ENCODE peak calls at places on chromosomes 3 and 15, in seven cellular contexts. T is NCI-H460, Y is islet precursor cell, A is iPS DF 6.9, O is C1 segment of cervical spinal cord, E is choroid plexus epithelial cell, S is head of caudate nucleus. N is an unnamed sample.

GRCh38 chr3:65039754-65040210 is 352.0 kb upstream of the ADAMTS9 start:
- DNase-seq in T (no peak), Y (peak; percentile 99), A (no peak), O (no peak), E (peak; percentile 55), S (no peak), N (no peak)

GRCh38 chr3:25907081-25907480 is 117.2 kb downstream of the OXSM start:
- DNase-seq in T (no peak), Y (no peak), A (no peak), O (no peak), E (no peak), S (no peak), N (no peak)

GRCh38 chr15:91926871-91927270 is 73.4 kb downstream of the SLCO3A1 start:
- DNase-seq in T (no peak), Y (no peak), A (no peak), O (no peak), E (peak; percentile 2), S (no peak), N (no peak)

GRCh38 chr3:71119171-71119570 is 464.4 kb downstream of the FOXP1 start:
- DNase-seq in T (no peak), Y (no peak), A (no peak), O (no peak), E (no peak), S (no peak), N (peak; percentile 58)

GRCh38 chr3:12187448-12188327 is 29.0 kb upstream of the TIMP4 start:
- DNase-seq in T (no peak), Y (no peak), A (no peak), O (peak; percentile 17), E (peak; percentile 77), S (peak; percentile 59), N (peak; percentile 67)

GRCh38 chr15:78201281-78202190 is 32.8 kb downstream of the ACSBG1 start:
- DNase-seq in T (no peak), Y (no peak), A (no peak), O (no peak), E (no peak), S (no peak), N (no peak)

GRCh38 chr15:67551207-67551743 is 8.8 kb downstream of the MAP2K5 start:
- DNase-seq in T (no peak), Y (no peak), A (no peak), O (no peak), E (no peak), S (no peak), N (no peak)

GRCh38 chr3:74303711-74304110 is 310.7 kb downstream of the CNTN3 start:
- DNase-seq in T (no peak), Y (no peak), A (no peak), O (no peak), E (no peak), S (no peak), N (no peak)

GRCh38 chr3:23272820-23273219 is 69.7 kb downstream of the UBE2E2 start:
- DNase-seq in T (no peak), Y (no peak), A (no peak), O (no peak), E (no peak), S (no peak), N (no peak)

GRCh38 chr3:50364573-50365079 is 5.3 kb upstream of the TMEM115 start:
- DNase-seq in T (no peak), Y (no peak), A (no peak), O (no peak), E (no peak), S (no peak), N (no peak)

GRCh38 chr3:193673845-193674244 is 80.8 kb downstream of the OPA1 start:
- DNase-seq in T (no peak), Y (no peak), A (no peak), O (peak; percentile 19), E (no peak), S (peak; percentile 51), N (no peak)

GRCh38 chr15:57114070-57114469 is 195.6 kb downstream of the TCF12 start:
- DNase-seq in T (no peak), Y (no peak), A (no peak), O (no peak), E (peak; percentile 85), S (no peak), N (peak; percentile 21)

GRCh38 chr3:42705039-42705767 is 2.6 kb upstream of the HHATL start:
- DNase-seq in T (no peak), Y (peak; percentile 49), A (no peak), O (no peak), E (no peak), S (no peak), N (no peak)

GRCh38 chr3:107710851-107711250 is 188.1 kb downstream of the BBX start:
- DNase-seq in T (no peak), Y (peak; percentile 72), A (no peak), O (no peak), E (peak; percentile 52), S (peak; percentile 16), N (peak; percentile 27)

GRCh38 chr3:152452318-152452717 is 183.6 kb downstream of the MBNL1 start:
- DNase-seq in T (no peak), Y (peak; percentile 97), A (no peak), O (no peak), E (peak; percentile 60), S (no peak), N (no peak)

GRCh38 chr3:123733805-123734526 is 149.1 kb upstream of the HACD2 start:
- DNase-seq in T (no peak), Y (no peak), A (no peak), O (no peak), E (peak; percentile 65), S (no peak), N (peak; percentile 95)

GRCh38 chr3:55870576-55870975 is 383.5 kb upstream of the WNT5A start:
- DNase-seq in T (no peak), Y (no peak), A (no peak), O (no peak), E (no peak), S (no peak), N (no peak)

GRCh38 chr15:37819191-37819590 is 115.2 kb upstream of the TMCO5A start:
- DNase-seq in T (no peak), Y (no peak), A (no peak), O (no peak), E (peak; percentile 55), S (no peak), N (no peak)

GRCh38 chr3:72635551-72635950 is 212.7 kb downstream of the SHQ1 start:
- DNase-seq in T (no peak), Y (no peak), A (no peak), O (no peak), E (no peak), S (no peak), N (no peak)

GRCh38 chr3:160176923-160177322 is 48.3 kb upstream of the C3orf80 start:
- DNase-seq in T (no peak), Y (no peak), A (no peak), O (no peak), E (no peak), S (no peak), N (no peak)

GRCh38 chr15:76340198-76340801 is 3.7 kb downstream of the ISL2 start:
- DNase-seq in T (no peak), Y (no peak), A (no peak), O (no peak), E (no peak), S (no peak), N (no peak)

GRCh38 chr15:78055923-78056713 is 21.4 kb downstream of the TBC1D2B start:
- DNase-seq in T (no peak), Y (peak; percentile 69), A (no peak), O (no peak), E (no peak), S (no peak), N (peak; percentile 50)

GRCh38 chr3:121431717-121432517 is 113.9 kb downstream of the POLQ start:
- DNase-seq in T (no peak), Y (no peak), A (no peak), O (no peak), E (peak; percentile 78), S (no peak), N (peak; percentile 17)

GRCh38 chr3:129052675-129053074 is 7.9 kb upstream of the GP9 start:
- DNase-seq in T (no peak), Y (no peak), A (no peak), O (no peak), E (no peak), S (no peak), N (no peak)

GRCh38 chr3:136078421-136079364 is 113.2 kb downstream of the PPP2R3A start:
- DNase-seq in T (peak; percentile 26), Y (no peak), A (no peak), O (no peak), E (peak; percentile 71), S (no peak), N (peak; percentile 41)

GRCh38 chr15:100770781-100771584 is 108.6 kb upstream of the ALDH1A3 start:
- DNase-seq in T (no peak), Y (no peak), A (no peak), O (no peak), E (no peak), S (no peak), N (no peak)

GRCh38 chr15:38217181-38217580 is 35.5 kb upstream of the SPRED1 start:
- DNase-seq in T (peak; percentile 19), Y (peak; percentile 76), A (no peak), O (no peak), E (peak; percentile 87), S (no peak), N (peak; percentile 82)

GRCh38 chr15:70088887-70089691 is 8.6 kb downstream of the TLE3 start:
- DNase-seq in T (no peak), Y (peak; percentile 60), A (no peak), O (no peak), E (peak; percentile 66), S (no peak), N (no peak)

N was measured in PC-3.